ENCODE peak calls at places on chromosomes 7 and 10, in four cellular contexts. One of them, this sample, is unnamed.

GRCh38 chr7:114243646-114244045 is 171.0 kb upstream of the FOXP2 start:
- DNase-seq in activated CD4-positive, alpha-beta T cell treated with anti-CD3 and anti-CD28 coated beads, Interleukin-2, amount 50 U/mL, for 24 hours: no peak
- DNase-seq in GM23248: no peak
- DNase-seq in midbrain: no peak
- DNase-seq in this sample: peak

GRCh38 chr7:40530292-40530691 is 395.5 kb downstream of the SUGCT start:
- DNase-seq in activated CD4-positive, alpha-beta T cell treated with anti-CD3 and anti-CD28 coated beads, Interleukin-2, amount 50 U/mL, for 24 hours: no peak
- DNase-seq in GM23248: no peak
- DNase-seq in midbrain: no peak
- DNase-seq in this sample: no peak

GRCh38 chr7:47535033-47535703 is 46.7 kb downstream of the TNS3 start:
- DNase-seq in activated CD4-positive, alpha-beta T cell treated with anti-CD3 and anti-CD28 coated beads, Interleukin-2, amount 50 U/mL, for 24 hours: no peak
- DNase-seq in GM23248: peak
- DNase-seq in midbrain: no peak
- DNase-seq in this sample: no peak

GRCh38 chr7:15620491-15621185 is 58.8 kb upstream of the AGMO start:
- DNase-seq in activated CD4-positive, alpha-beta T cell treated with anti-CD3 and anti-CD28 coated beads, Interleukin-2, amount 50 U/mL, for 24 hours: no peak
- DNase-seq in GM23248: no peak
- DNase-seq in midbrain: no peak
- DNase-seq in this sample: no peak

GRCh38 chr10:12835709-12836108 is 165.8 kb downstream of the CCDC3 start:
- DNase-seq in activated CD4-positive, alpha-beta T cell treated with anti-CD3 and anti-CD28 coated beads, Interleukin-2, amount 50 U/mL, for 24 hours: no peak
- DNase-seq in GM23248: no peak
- DNase-seq in midbrain: no peak
- DNase-seq in this sample: peak

GRCh38 chr7:16086743-16087142 is 334.6 kb downstream of the CRPPA start:
- DNase-seq in activated CD4-positive, alpha-beta T cell treated with anti-CD3 and anti-CD28 coated beads, Interleukin-2, amount 50 U/mL, for 24 hours: no peak
- DNase-seq in GM23248: no peak
- DNase-seq in midbrain: no peak
- DNase-seq in this sample: no peak

GRCh38 chr7:15503603-15504280 is 58.1 kb downstream of the AGMO start:
- DNase-seq in activated CD4-positive, alpha-beta T cell treated with anti-CD3 and anti-CD28 coated beads, Interleukin-2, amount 50 U/mL, for 24 hours: no peak
- DNase-seq in GM23248: peak
- DNase-seq in midbrain: no peak
- DNase-seq in this sample: no peak

GRCh38 chr10:3525832-3526449 is 259.1 kb downstream of the KLF6 start:
- DNase-seq in activated CD4-positive, alpha-beta T cell treated with anti-CD3 and anti-CD28 coated beads, Interleukin-2, amount 50 U/mL, for 24 hours: no peak
- DNase-seq in GM23248: peak
- DNase-seq in midbrain: no peak
- DNase-seq in this sample: peak

GRCh38 chr10:100433253-100434240 is 29.3 kb upstream of the WNT8B start:
- DNase-seq in activated CD4-positive, alpha-beta T cell treated with anti-CD3 and anti-CD28 coated beads, Interleukin-2, amount 50 U/mL, for 24 hours: peak
- DNase-seq in GM23248: peak
- DNase-seq in midbrain: peak
- DNase-seq in this sample: peak

GRCh38 chr10:115968236-115968635 is 304.8 kb downstream of the GFRA1 start:
- DNase-seq in activated CD4-positive, alpha-beta T cell treated with anti-CD3 and anti-CD28 coated beads, Interleukin-2, amount 50 U/mL, for 24 hours: no peak
- DNase-seq in GM23248: no peak
- DNase-seq in midbrain: no peak
- DNase-seq in this sample: no peak

GRCh38 chr10:125137601-125138438 is 22.5 kb downstream of the CTBP2 start:
- DNase-seq in activated CD4-positive, alpha-beta T cell treated with anti-CD3 and anti-CD28 coated beads, Interleukin-2, amount 50 U/mL, for 24 hours: no peak
- DNase-seq in GM23248: no peak
- DNase-seq in midbrain: no peak
- DNase-seq in this sample: no peak

GRCh38 chr10:132659206-132660091 is 121.9 kb downstream of the INPP5A start:
- DNase-seq in activated CD4-positive, alpha-beta T cell treated with anti-CD3 and anti-CD28 coated beads, Interleukin-2, amount 50 U/mL, for 24 hours: no peak
- DNase-seq in GM23248: no peak
- DNase-seq in midbrain: no peak
- DNase-seq in this sample: no peak

GRCh38 chr7:72441791-72442190 is 29.7 kb upstream of the CALN1 start:
- DNase-seq in activated CD4-positive, alpha-beta T cell treated with anti-CD3 and anti-CD28 coated beads, Interleukin-2, amount 50 U/mL, for 24 hours: no peak
- DNase-seq in GM23248: peak
- DNase-seq in midbrain: no peak
- DNase-seq in this sample: peak

GRCh38 chr10:102523250-102524029 is 19.7 kb downstream of the SUFU start:
- DNase-seq in activated CD4-positive, alpha-beta T cell treated with anti-CD3 and anti-CD28 coated beads, Interleukin-2, amount 50 U/mL, for 24 hours: no peak
- DNase-seq in GM23248: peak
- DNase-seq in midbrain: no peak
- DNase-seq in this sample: no peak

GRCh38 chr10:52740913-52741675 is 31.5 kb downstream of the MBL2 start:
- DNase-seq in activated CD4-positive, alpha-beta T cell treated with anti-CD3 and anti-CD28 coated beads, Interleukin-2, amount 50 U/mL, for 24 hours: peak
- DNase-seq in GM23248: peak
- DNase-seq in midbrain: peak
- DNase-seq in this sample: peak

GRCh38 chr7:155739538-155740140 is 72.6 kb downstream of the SHH start:
- DNase-seq in activated CD4-positive, alpha-beta T cell treated with anti-CD3 and anti-CD28 coated beads, Interleukin-2, amount 50 U/mL, for 24 hours: no peak
- DNase-seq in GM23248: no peak
- DNase-seq in midbrain: no peak
- DNase-seq in this sample: no peak

GRCh38 chr7:101792051-101792651 is 25.3 kb upstream of the CUX1 start:
- DNase-seq in activated CD4-positive, alpha-beta T cell treated with anti-CD3 and anti-CD28 coated beads, Interleukin-2, amount 50 U/mL, for 24 hours: no peak
- DNase-seq in GM23248: peak
- DNase-seq in midbrain: no peak
- DNase-seq in this sample: peak

GRCh38 chr7:47227762-47228177 is 354.1 kb downstream of the TNS3 start:
- DNase-seq in activated CD4-positive, alpha-beta T cell treated with anti-CD3 and anti-CD28 coated beads, Interleukin-2, amount 50 U/mL, for 24 hours: no peak
- DNase-seq in GM23248: peak
- DNase-seq in midbrain: no peak
- DNase-seq in this sample: peak

GRCh38 chr10:3471927-3472704 is 299.5 kb upstream of the PITRM1 start:
- DNase-seq in activated CD4-positive, alpha-beta T cell treated with anti-CD3 and anti-CD28 coated beads, Interleukin-2, amount 50 U/mL, for 24 hours: no peak
- DNase-seq in GM23248: peak
- DNase-seq in midbrain: peak
- DNase-seq in this sample: no peak

GRCh38 chr10:51228714-51229100 is 154.4 kb downstream of the PRKG1 start:
- DNase-seq in activated CD4-positive, alpha-beta T cell treated with anti-CD3 and anti-CD28 coated beads, Interleukin-2, amount 50 U/mL, for 24 hours: no peak
- DNase-seq in GM23248: no peak
- DNase-seq in midbrain: no peak
- DNase-seq in this sample: no peak

GRCh38 chr10:110525349-110526260 is 27.9 kb downstream of the DUSP5 start:
- DNase-seq in activated CD4-positive, alpha-beta T cell treated with anti-CD3 and anti-CD28 coated beads, Interleukin-2, amount 50 U/mL, for 24 hours: no peak
- DNase-seq in GM23248: peak
- DNase-seq in midbrain: no peak
- DNase-seq in this sample: peak

GRCh38 chr7:133310232-133310852 is 57.5 kb downstream of the EXOC4 start:
- DNase-seq in activated CD4-positive, alpha-beta T cell treated with anti-CD3 and anti-CD28 coated beads, Interleukin-2, amount 50 U/mL, for 24 hours: no peak
- DNase-seq in GM23248: no peak
- DNase-seq in midbrain: no peak
- DNase-seq in this sample: peak

GRCh38 chr7:131555565-131556054 is 818 bp downstream of the PODXL start:
- DNase-seq in activated CD4-positive, alpha-beta T cell treated with anti-CD3 and anti-CD28 coated beads, Interleukin-2, amount 50 U/mL, for 24 hours: no peak
- DNase-seq in GM23248: peak
- DNase-seq in midbrain: no peak
- DNase-seq in this sample: no peak

GRCh38 chr10:18005781-18006456 is 54.2 kb downstream of the SLC39A12 start:
- DNase-seq in activated CD4-positive, alpha-beta T cell treated with anti-CD3 and anti-CD28 coated beads, Interleukin-2, amount 50 U/mL, for 24 hours: no peak
- DNase-seq in GM23248: peak
- DNase-seq in midbrain: peak
- DNase-seq in this sample: peak